ENCODE peak calls at places on chromosome 10, in six cellular contexts. L, E, R, X, F and Y are unnamed samples.

GRCh38 chr10:31912898-31913847 is 15.5 kb downstream of the ARHGAP12 start:
- DNase-seq in L (no peak), E (no peak), R (no peak), X (no peak), F (no peak), Y (peak)

GRCh38 chr10:102040305-102040704 is 15.7 kb downstream of the ARMH3 start:
- DNase-seq in L (no peak), E (no peak), R (no peak), X (no peak), F (no peak), Y (no peak)

GRCh38 chr10:101040061-101040460 is 9.0 kb downstream of the SFXN3 start:
- DNase-seq in L (no peak), E (no peak), R (no peak), X (no peak), F (peak), Y (no peak)

GRCh38 chr10:35442006-35442405 is 105.7 kb downstream of the CCNY start:
- DNase-seq in L (no peak), E (no peak), R (no peak), X (no peak), F (no peak), Y (no peak)

GRCh38 chr10:73968101-73968515 is 29.8 kb upstream of the VCL start:
- DNase-seq in L (peak), E (peak), R (no peak), X (peak), F (no peak), Y (peak)

GRCh38 chr10:77892021-77892739 is 34.4 kb downstream of the DLG5 start:
- DNase-seq in L (no peak), E (no peak), R (no peak), X (no peak), F (no peak), Y (no peak)

GRCh38 chr10:44993922-44994751 is 6.6 kb upstream of the ZNF22 start:
- DNase-seq in L (no peak), E (no peak), R (no peak), X (no peak), F (no peak), Y (no peak)

GRCh38 chr10:114548662-114549061 is 109.4 kb downstream of the ABLIM1 start:
- DNase-seq in L (no peak), E (no peak), R (no peak), X (no peak), F (peak), Y (peak)

GRCh38 chr10:119608316-119609155 is 11.8 kb upstream of the TIAL1 start:
- DNase-seq in L (no peak), E (no peak), R (peak), X (no peak), F (peak), Y (peak)

GRCh38 chr10:133357293-133358151 is at the start of gene FUOM:
- DNase-seq in L (peak), E (peak), R (peak), X (no peak), F (no peak), Y (no peak)

GRCh38 chr10:77351386-77351785 is 286.2 kb downstream of the KCNMA1 start:
- DNase-seq in L (no peak), E (no peak), R (no peak), X (no peak), F (no peak), Y (no peak)

GRCh38 chr10:79405221-79405994 is 40.0 kb downstream of the ZCCHC24 start:
- DNase-seq in L (no peak), E (no peak), R (peak), X (no peak), F (no peak), Y (no peak)

GRCh38 chr10:45239642-45240041 is 75.8 kb downstream of the OR13A1 start:
- DNase-seq in L (no peak), E (no peak), R (no peak), X (no peak), F (no peak), Y (no peak)